ENCODE peak calls at places on chromosome 4, in four cellular contexts. J, Y, A and F are unnamed samples.

GRCh38 chr4:41125558-41126311 is 88.6 kb downstream of the APBB2 start:
- DNase-seq in J (no peak), A (peak), Y (no peak), F (no peak)

GRCh38 chr4:53905281-53905934 is 159.0 kb downstream of the CHIC2 start:
- DNase-seq in Y (no peak), A (peak), J (no peak), F (no peak)

GRCh38 chr4:2354127-2354526 is 64.3 kb downstream of the ZFYVE28 start:
- DNase-seq in J (peak), A (no peak), Y (peak), F (no peak)

GRCh38 chr4:10371869-10372471 is 85.3 kb downstream of the ZNF518B start:
- DNase-seq in A (peak), Y (peak), J (no peak), F (no peak)

GRCh38 chr4:113106076-113106475 is 56.6 kb downstream of the ANK2 start:
- DNase-seq in Y (no peak), J (peak), A (peak), F (no peak)

GRCh38 chr4:69032847-69033638 is 63.2 kb upstream of the UGT2B7 start:
- DNase-seq in Y (no peak), A (peak), J (no peak), F (no peak)

GRCh38 chr4:1410491-1411325 is 4.5 kb upstream of the NKX1-1 start:
- DNase-seq in J (no peak), A (peak), Y (peak), F (no peak)

GRCh38 chr4:183610033-183610432 is 49.0 kb downstream of the RWDD4 start:
- DNase-seq in J (no peak), A (peak), Y (peak), F (no peak)

GRCh38 chr4:123788577-123788976 is 392.0 kb downstream of the SPRY1 start:
- DNase-seq in Y (no peak), A (peak), J (no peak), F (no peak)

GRCh38 chr4:186900232-186900900 is 176.7 kb upstream of the FAT1 start:
- DNase-seq in A (peak), Y (peak), J (peak), F (no peak)

GRCh38 chr4:109294468-109295020 is 7.9 kb downstream of the COL25A1 start:
- DNase-seq in A (peak), J (no peak), Y (no peak), F (no peak)

GRCh38 chr4:41044791-41045190 is 169.6 kb downstream of the APBB2 start:
- DNase-seq in Y (no peak), A (no peak), J (no peak), F (no peak)

GRCh38 chr4:82491251-82491960 is 61.0 kb downstream of the ENOPH1 start:
- DNase-seq in Y (no peak), A (no peak), J (no peak), F (no peak)

GRCh38 chr4:6795821-6796220 is 13.3 kb downstream of the KIAA0232 start:
- DNase-seq in Y (no peak), J (no peak), A (no peak), F (no peak)

GRCh38 chr4:57182132-57182874 is 72.1 kb upstream of the IGFBP7 start:
- DNase-seq in Y (no peak), J (no peak), A (no peak), F (no peak)

GRCh38 chr4:122787940-122788339 is 38.7 kb upstream of the FGF2 start:
- DNase-seq in A (no peak), J (no peak), Y (no peak), F (no peak)

GRCh38 chr4:81472249-81473085 is 760 bp upstream of the RASGEF1B start:
- DNase-seq in J (peak), Y (peak), A (no peak), F (peak)

GRCh38 chr4:109729155-109729562 is 711 bp downstream of the PLA2G12A start:
- DNase-seq in J (peak), A (peak), Y (no peak), F (no peak)

GRCh38 chr4:52248836-52249235 is 197.7 kb downstream of the SPATA18 start:
- DNase-seq in Y (no peak), J (no peak), A (no peak), F (no peak)

GRCh38 chr4:140637836-140638235 is 69.1 kb upstream of the UCP1 start:
- DNase-seq in A (no peak), Y (peak), J (peak), F (no peak)

GRCh38 chr4:168877407-168877778 is 132.7 kb downstream of the CBR4 start:
- DNase-seq in J (no peak), A (no peak), Y (no peak), F (no peak)
- TF ChIP-seq ELK1 in J (no peak), A (no peak), Y (no peak), F (no peak)

GRCh38 chr4:79578613-79579012 is 170.6 kb upstream of the GK2 start:
- DNase-seq in Y (no peak), A (no peak), J (no peak), F (no peak)

GRCh38 chr4:79575709-79576479 is 167.9 kb upstream of the GK2 start:
- DNase-seq in Y (no peak), A (no peak), J (no peak), F (no peak)

GRCh38 chr4:79574741-79575451 is 166.9 kb upstream of the GK2 start:
- DNase-seq in A (no peak), Y (no peak), J (no peak), F (no peak)

DNA sequence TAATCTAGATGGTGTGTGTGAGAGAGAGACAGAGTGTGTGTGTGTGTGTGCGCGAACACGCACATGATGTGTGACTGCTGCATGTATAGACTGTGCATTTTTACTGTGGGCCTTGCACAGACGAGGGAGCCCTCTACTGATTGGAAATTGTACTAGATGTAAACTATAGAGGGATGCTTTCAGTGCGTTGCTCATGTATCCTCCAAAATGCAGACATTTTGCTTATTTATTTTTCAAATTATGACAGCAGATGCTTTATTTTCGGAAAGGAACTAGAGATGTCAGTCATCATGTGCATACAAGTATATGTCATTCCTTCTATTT is 168.4 kb upstream of the GK2 start:
- DNase-seq in J (no peak), A (peak), Y (no peak), F (no peak)
- TF ChIP-seq ELK1 in J (no peak), A (no peak), Y (no peak), F (no peak)

DNA sequence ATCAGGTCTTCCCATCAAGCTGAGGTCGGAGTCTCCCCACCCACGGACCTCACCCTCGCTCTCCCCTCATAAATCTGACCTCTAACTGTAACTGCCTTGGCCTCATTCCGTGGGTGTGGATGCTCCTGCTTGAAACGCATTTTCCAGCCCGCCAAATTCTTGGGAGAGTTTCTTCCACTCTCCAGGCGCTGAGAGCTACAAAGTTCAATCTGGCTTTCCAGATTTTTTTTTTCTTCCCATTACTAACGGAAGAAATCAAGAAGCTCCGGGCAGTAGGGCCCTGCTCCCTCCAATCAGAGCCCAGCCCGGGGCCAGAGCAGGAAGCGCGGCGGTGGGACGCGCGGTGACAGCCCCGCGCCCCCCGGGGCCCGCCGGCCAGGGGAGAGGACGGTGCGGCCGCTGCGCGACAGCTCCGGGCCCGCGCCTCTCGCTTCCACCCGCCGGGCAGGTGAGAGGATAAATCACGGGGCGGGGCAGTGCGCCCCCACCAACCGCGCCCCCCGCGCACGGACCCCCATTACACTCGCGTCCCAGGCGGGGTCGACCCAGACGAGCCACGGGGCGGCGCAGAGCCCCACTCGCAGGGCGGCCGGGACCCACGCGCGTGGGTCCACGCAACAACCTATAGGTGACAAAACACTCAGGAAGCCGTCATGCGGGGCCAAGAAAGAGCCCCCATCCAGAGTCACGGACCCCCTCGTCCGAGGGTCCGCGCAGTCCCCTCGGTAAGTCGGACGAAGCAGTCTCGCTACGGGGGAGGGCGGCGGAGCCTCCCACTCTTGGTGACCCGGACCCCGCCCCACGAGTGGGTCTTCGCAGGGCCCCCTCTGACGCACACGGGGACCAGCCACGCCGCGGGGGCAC is 916 bp downstream of the AFAP1 start:
- DNase-seq in A (peak), J (no peak), Y (no peak), F (no peak)
- TF ChIP-seq ELK1 in A (no peak), J (no peak), Y (no peak), F (no peak)

GRCh38 chr4:145496292-145496691 is 14.6 kb downstream of the SMAD1 start:
- DNase-seq in Y (no peak), J (no peak), A (no peak), F (no peak)
- TF ChIP-seq ELK1 in Y (no peak), J (no peak), A (no peak), F (no peak)

DNA sequence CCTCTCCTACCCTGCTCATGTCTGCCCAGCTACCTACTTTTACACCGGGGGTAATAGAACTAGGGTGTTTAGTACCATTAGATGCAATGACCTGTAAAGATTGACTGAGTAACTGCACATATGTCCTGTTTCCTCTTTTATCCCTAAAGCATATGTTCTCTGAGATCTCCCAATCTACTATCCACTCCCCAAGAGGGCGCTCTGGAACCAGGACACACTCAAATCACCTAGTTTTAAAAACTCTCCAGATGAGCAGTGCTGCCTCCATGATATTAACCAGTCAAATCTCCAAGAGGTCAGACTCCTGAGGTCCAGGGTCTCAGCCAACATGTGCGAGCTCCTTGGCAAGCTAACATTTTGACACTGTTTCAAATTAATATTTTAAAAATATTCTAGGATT is 87.0 kb upstream of the TSPAN5 start:
- DNase-seq in A (peak), J (no peak), Y (no peak), F (no peak)
- TF ChIP-seq ELK1 in A (no peak), J (no peak), Y (no peak), F (no peak)

GRCh38 chr4:24582235-24582863 is 2.0 kb downstream of the DHX15 start:
- DNase-seq in Y (no peak), J (no peak), A (no peak), F (no peak)

GRCh38 chr4:24584175-24584850 is at the start of gene DHX15:
- DNase-seq in A (peak), J (peak), Y (peak), F (peak)

GRCh38 chr4:24578364-24578763 is 6.0 kb downstream of the DHX15 start:
- DNase-seq in Y (no peak), A (no peak), J (no peak), F (no peak)

GRCh38 chr4:24588216-24588954 is 4.0 kb upstream of the DHX15 start:
- DNase-seq in A (no peak), Y (no peak), J (no peak), F (no peak)

GRCh38 chr4:24583451-24584174 is 741 bp downstream of the DHX15 start:
- DNase-seq in J (peak), A (peak), Y (peak), F (no peak)
- TF ChIP-seq ELK1 in J (no peak), A (no peak), Y (no peak), F (no peak)

GRCh38 chr4:8035371-8035780 is 95.7 kb upstream of the AFAP1 start:
- DNase-seq in Y (no peak), J (no peak), A (peak), F (no peak)
- TF ChIP-seq ELK1 in Y (no peak), J (no peak), A (no peak), F (no peak)